ENCODE peak calls at places on chromosome 4, in six cellular contexts. Q, U, P, D, M and H are unnamed samples.

GRCh38 chr4:12244949-12245348 is 816.3 kb upstream of the HS3ST1 start:
- DNase-seq in Q (no peak), D (no peak), U (no peak), P (no peak), M (no peak), H (no peak)

GRCh38 chr4:69860007-69860406 is at the start of gene SULT1E1:
- DNase-seq in D (no peak), M (peak; percentile 70), Q (no peak), P (no peak), U (no peak), H (no peak)

GRCh38 chr4:75141162-75141561 is 208.2 kb downstream of the PARM1 start:
- DNase-seq in U (peak; percentile 31), M (no peak), P (no peak), Q (no peak), D (no peak), H (no peak)

GRCh38 chr4:85836588-85836987 is 361.6 kb downstream of the ARHGAP24 start:
- DNase-seq in D (no peak), M (no peak), U (no peak), Q (no peak), P (no peak), H (no peak)

GRCh38 chr4:183335369-183335940 is 13.2 kb upstream of the CLDN24 start:
- DNase-seq in U (no peak), D (no peak), M (peak; percentile 94), P (peak; percentile 97), Q (no peak), H (peak; percentile 52)

GRCh38 chr4:1463088-1463926 is 57.1 kb upstream of the NKX1-1 start:
- DNase-seq in D (no peak), U (no peak), M (peak; percentile 32), Q (no peak), P (peak; percentile 41), H (no peak)

GRCh38 chr4:102503301-102503746 is 2.2 kb downstream of the NFKB1 start:
- DNase-seq in Q (no peak), D (no peak), P (no peak), M (no peak), U (no peak), H (no peak)

GRCh38 chr4:3250956-3251690 is 2.2 kb downstream of the MSANTD1 start:
- DNase-seq in Q (no peak), M (no peak), U (no peak), P (no peak), D (peak; percentile 44), H (no peak)

GRCh38 chr4:53587123-53587522 is 4.2 kb downstream of the LNX1 start:
- DNase-seq in M (no peak), D (no peak), P (no peak), Q (no peak), U (no peak), H (no peak)

GRCh38 chr4:72390409-72390808 is 178.6 kb downstream of the ADAMTS3 start:
- DNase-seq in P (peak; percentile 17), U (no peak), M (peak; percentile 37), Q (no peak), D (no peak), H (no peak)

DNA sequence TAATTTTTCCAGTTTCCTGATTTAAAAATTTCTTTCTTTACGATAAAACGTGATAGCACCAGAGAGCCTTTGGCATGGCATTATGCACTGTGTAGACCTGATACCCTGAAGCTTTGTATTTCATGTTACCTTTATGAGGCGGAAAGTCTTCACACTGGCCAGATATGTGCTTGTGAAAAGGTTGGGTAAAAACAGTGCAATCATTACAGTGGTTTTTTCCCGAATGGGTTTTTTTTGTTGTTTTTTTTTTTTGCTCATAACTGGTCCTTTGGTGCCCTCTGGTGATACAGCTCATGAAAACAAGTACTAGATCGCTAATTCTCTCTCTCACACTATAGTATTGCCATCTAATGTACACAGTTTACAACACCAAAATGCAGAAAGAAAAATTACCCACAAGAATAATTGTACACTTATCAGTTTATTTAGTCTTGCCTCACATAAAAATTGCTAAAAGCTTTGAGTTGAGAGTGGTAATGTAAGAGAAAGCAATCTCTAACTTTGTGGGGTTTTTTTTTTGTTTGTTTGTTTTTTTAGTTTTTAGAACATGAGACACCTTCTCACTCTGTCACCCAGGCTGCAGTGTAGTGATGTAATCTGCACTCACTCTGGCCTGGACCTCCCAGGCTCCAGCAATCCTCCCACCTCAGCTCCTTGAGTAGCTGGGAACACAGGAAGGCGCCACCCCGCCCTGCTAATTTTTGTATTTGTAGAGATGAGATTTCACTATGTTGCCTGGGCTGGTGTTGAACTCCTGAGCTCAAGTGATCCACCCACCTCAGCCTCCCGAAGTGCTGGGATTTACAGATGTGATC is 21.3 kb downstream of the SPCS3 start:
- DNase-seq in M (peak; percentile 72), U (peak; percentile 52), P (peak; percentile 50), D (no peak), Q (no peak), H (peak; percentile 34)
- TF ChIP-seq CTCF in M (peak; percentile 55), U (peak; percentile 68), P (peak; percentile 72), D (peak; percentile 71), Q (peak; percentile 81), H (peak; percentile 61)

GRCh38 chr4:173758132-173758531 is 228.1 kb upstream of the HAND2 start:
- DNase-seq in Q (no peak), U (no peak), P (no peak), M (no peak), D (no peak), H (no peak)

GRCh38 chr4:173753408-173753807 is 223.4 kb upstream of the HAND2 start:
- DNase-seq in U (no peak), D (no peak), Q (no peak), M (no peak), P (no peak), H (no peak)

GRCh38 chr4:173748353-173748752 is 218.3 kb upstream of the HAND2 start:
- DNase-seq in M (peak; percentile 56), U (peak; percentile 21), Q (no peak), D (no peak), P (peak; percentile 14), H (no peak)

GRCh38 chr4:173747537-173748257 is 217.7 kb upstream of the HAND2 start:
- DNase-seq in D (no peak), Q (no peak), U (no peak), P (no peak), M (no peak), H (no peak)

DNA sequence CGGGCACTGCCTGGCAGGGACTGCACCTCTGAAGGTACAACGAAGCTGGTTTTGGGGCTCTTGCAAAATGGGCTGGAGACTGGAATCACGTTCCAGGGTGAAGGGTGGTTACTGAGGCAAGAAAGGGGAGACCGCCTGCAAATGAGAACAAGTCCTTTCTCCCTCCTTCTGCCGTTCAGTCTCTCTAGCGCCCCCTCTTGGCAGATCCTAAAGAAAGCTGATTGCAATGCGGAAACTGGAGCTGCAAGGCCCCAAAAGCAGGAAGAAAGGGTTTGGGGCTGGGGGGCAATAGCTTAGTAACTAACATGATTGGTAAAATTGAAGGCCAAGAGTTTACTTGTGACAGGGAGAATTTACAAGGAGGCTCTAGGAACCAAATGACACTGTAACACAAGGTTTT is 222.6 kb upstream of the HAND2 start:
- DNase-seq in D (no peak), U (peak; percentile 10), P (peak; percentile 11), Q (no peak), M (peak; percentile 46), H (no peak)
- TF ChIP-seq CTCF in D (peak; percentile 43), U (peak; percentile 54), P (peak; percentile 60), Q (no peak), M (peak; percentile 64), H (peak; percentile 40)

GRCh38 chr4:17152941-17153340 is 254.5 kb upstream of the LDB2 start:
- DNase-seq in U (no peak), P (no peak), Q (no peak), M (no peak), D (no peak), H (no peak)

GRCh38 chr4:17153572-17153971 is 255.1 kb upstream of the LDB2 start:
- DNase-seq in M (peak; percentile 26), P (no peak), Q (no peak), U (no peak), D (no peak), H (no peak)

GRCh38 chr4:17155486-17155885 is 257.0 kb upstream of the LDB2 start:
- DNase-seq in Q (no peak), M (peak; percentile 50), U (no peak), P (peak; percentile 58), D (no peak), H (no peak)
- TF ChIP-seq CTCF in Q (no peak), M (no peak), U (peak; percentile 7), P (peak; percentile 6), D (no peak), H (peak; percentile 9)

GRCh38 chr4:82948647-82949204 is 48.2 kb downstream of the THAP9 start:
- DNase-seq in P (peak; percentile 7), Q (no peak), D (no peak), M (peak; percentile 56), U (no peak), H (no peak)

GRCh38 chr4:82951196-82951595 is 50.7 kb downstream of the THAP9 start:
- DNase-seq in Q (no peak), P (no peak), D (no peak), M (no peak), U (no peak), H (no peak)

DNA sequence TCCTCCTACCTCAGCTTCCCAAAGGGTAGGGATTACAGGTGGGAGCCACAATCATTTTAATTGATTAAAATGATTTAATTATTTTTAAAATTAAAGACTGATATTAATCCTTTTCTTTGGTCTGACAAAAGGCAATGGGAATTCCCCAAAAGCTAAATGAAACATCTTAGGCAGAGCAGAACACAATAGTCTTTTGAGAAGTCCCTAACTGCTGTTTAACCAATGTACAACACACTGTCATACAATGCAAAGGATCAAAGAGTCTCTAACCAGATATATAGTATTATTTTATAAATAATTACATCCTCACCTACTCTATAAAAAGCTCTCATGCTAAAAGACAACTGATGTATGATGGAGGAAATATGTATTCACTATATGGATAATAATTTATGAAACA is 47.0 kb downstream of the THAP9 start:
- DNase-seq in P (no peak), D (no peak), M (no peak), U (no peak), Q (no peak), H (no peak)
- TF ChIP-seq CTCF in P (no peak), D (no peak), M (no peak), U (no peak), Q (no peak), H (no peak)

GRCh38 chr4:186105721-186106335 is 1.3 kb downstream of the FAM149A start:
- DNase-seq in Q (no peak), M (peak; percentile 16), U (no peak), D (no peak), P (no peak), H (no peak)

GRCh38 chr4:186102931-186103330 is 1.6 kb upstream of the FAM149A start:
- DNase-seq in D (no peak), Q (no peak), M (no peak), P (no peak), U (no peak), H (no peak)

GRCh38 chr4:186108391-186108790 is 3.9 kb downstream of the FAM149A start:
- DNase-seq in D (no peak), P (no peak), M (no peak), U (no peak), Q (no peak), H (no peak)

GRCh38 chr4:186104114-186104894 is at the start of gene FAM149A:
- DNase-seq in Q (peak; percentile 27), U (peak; percentile 37), D (no peak), M (no peak), P (no peak), H (no peak)

GRCh38 chr4:186104895-186105720 is 604 bp downstream of the FAM149A start:
- DNase-seq in P (no peak), Q (no peak), M (no peak), D (no peak), U (peak; percentile 38), H (no peak)
- TF ChIP-seq CTCF in P (no peak), Q (no peak), M (no peak), D (peak; percentile 7), U (peak; percentile 3), H (no peak)

GRCh38 chr4:8308856-8309771 is 39.6 kb downstream of the HTRA3 start:
- DNase-seq in P (peak; percentile 28), D (peak; percentile 81), Q (no peak), M (no peak), U (no peak), H (no peak)
- TF ChIP-seq CTCF in P (peak; percentile 14), D (peak; percentile 25), Q (no peak), M (no peak), U (peak; percentile 15), H (peak; percentile 12)